ENCODE peak calls at places on chromosomes 5 and 9, in five cellular contexts. B is NCI-H2171; G is fibroblast of pulmonary artery; U is CD4-positive, alpha-beta T cell; T is activated naive CD4-positive, alpha-beta T cell treated with anti-CD3 and anti-CD28 coated beads for 36 hours. Y is an unnamed sample.

GRCh38 chr9:130685104-130685503 is 8.5 kb upstream of the EXOSC2 start:
- DNase-seq in B (no peak), T (no peak), U (no peak), G (no peak), Y (no peak)

GRCh38 chr5:57677235-57677634 is 194.6 kb upstream of the ACTBL2 start:
- DNase-seq in U (no peak), G (no peak), T (no peak), B (no peak), Y (no peak)

GRCh38 chr9:105244996-105245719 is 707 bp downstream of the SLC44A1 start:
- DNase-seq in T (peak; percentile 69), U (peak; percentile 24), B (peak; percentile 73), G (peak; percentile 61), Y (peak; percentile 51)

GRCh38 chr5:957730-958485 is 50.7 kb upstream of the NKD2 start:
- DNase-seq in G (no peak), T (no peak), B (no peak), U (no peak), Y (no peak)

GRCh38 chr5:40653221-40654022 is 26.3 kb upstream of the PTGER4 start:
- DNase-seq in G (no peak), U (no peak), B (no peak), T (peak; percentile 22), Y (no peak)

GRCh38 chr5:29588276-29588675 is 1605.2 kb upstream of the CDH6 start:
- DNase-seq in U (no peak), G (no peak), T (no peak), B (no peak), Y (no peak)

GRCh38 chr9:14271078-14271673 is 42.8 kb downstream of the NFIB start:
- DNase-seq in U (no peak), B (peak; percentile 75), G (peak; percentile 88), T (no peak), Y (no peak)

GRCh38 chr9:32783168-32783891 is at the start of gene TMEM215:
- DNase-seq in U (no peak), T (no peak), G (peak; percentile 3), B (no peak), Y (no peak)

GRCh38 chr9:125911861-125912260 is 164.7 kb downstream of the PBX3 start:
- DNase-seq in G (no peak), B (no peak), T (no peak), U (no peak), Y (no peak)

GRCh38 chr5:151084363-151084762 is 3.5 kb upstream of the TNIP1 start:
- DNase-seq in G (no peak), T (no peak), U (no peak), B (no peak), Y (no peak)

GRCh38 chr9:77865385-77865784 is 166.2 kb downstream of the GNAQ start:
- DNase-seq in U (no peak), B (no peak), G (no peak), T (no peak), Y (no peak)

GRCh38 chr5:34582364-34582763 is 73.8 kb upstream of the RAI14 start:
- DNase-seq in B (no peak), G (no peak), U (no peak), T (no peak), Y (no peak)

GRCh38 chr5:124704594-124705284 is 41.7 kb downstream of the ZNF608 start:
- DNase-seq in U (no peak), B (no peak), G (no peak), T (no peak), Y (peak; percentile 15)

GRCh38 chr5:19266791-19267190 is 721.2 kb downstream of the CDH18 start:
- DNase-seq in T (no peak), B (no peak), G (no peak), U (no peak), Y (no peak)

GRCh38 chr5:20028506-20028905 is 40.5 kb upstream of the CDH18 start:
- DNase-seq in U (no peak), G (peak; percentile 43), B (no peak), T (no peak), Y (no peak)

GRCh38 chr9:83935276-83935890 is 14.2 kb upstream of the KIF27 start:
- DNase-seq in U (no peak), G (peak; percentile 85), B (no peak), T (no peak), Y (no peak)

GRCh38 chr5:36777105-36777757 is 99.3 kb upstream of the NIPBL start:
- DNase-seq in G (peak; percentile 53), B (peak; percentile 2), T (no peak), U (no peak), Y (no peak)

GRCh38 chr5:72767289-72768010 is 49.0 kb upstream of the TNPO1 start:
- DNase-seq in B (no peak), G (no peak), T (no peak), U (no peak), Y (no peak)

GRCh38 chr9:91207481-91207888 is 154.2 kb downstream of the AUH start:
- DNase-seq in T (peak; percentile 42), B (no peak), U (no peak), G (peak; percentile 45), Y (no peak)

GRCh38 chr5:152606739-152607138 is 201.7 kb upstream of the NMUR2 start:
- DNase-seq in T (no peak), B (no peak), U (no peak), G (no peak), Y (no peak)

GRCh38 chr9:14165376-14166035 is 148.4 kb downstream of the NFIB start:
- DNase-seq in G (peak; percentile 29), T (no peak), U (no peak), B (no peak), Y (no peak)

GRCh38 chr9:109454041-109454440 is 44.1 kb downstream of the PTPN3 start:
- DNase-seq in U (no peak), T (no peak), G (no peak), B (no peak), Y (no peak)

GRCh38 chr5:158811921-158812320 is 287.8 kb downstream of the EBF1 start:
- DNase-seq in T (no peak), B (no peak), U (no peak), G (no peak), Y (no peak)

GRCh38 chr9:126864771-126865170 is 4.3 kb downstream of the ZBTB34 start:
- DNase-seq in U (no peak), G (no peak), T (no peak), B (no peak), Y (no peak)

GRCh38 chr5:150461231-150461630 is 11.7 kb upstream of the RPS14 start:
- DNase-seq in U (no peak), G (no peak), T (peak; percentile 59), B (peak; percentile 98), Y (peak; percentile 56)

GRCh38 chr5:95761771-95762680 is 30.9 kb downstream of the RHOBTB3 start:
- DNase-seq in T (no peak), B (peak; percentile 4), U (no peak), G (peak; percentile 48), Y (no peak)

GRCh38 chr5:111535879-111536549 is 23.7 kb upstream of the STARD4 start:
- DNase-seq in G (no peak), U (no peak), B (no peak), T (no peak), Y (no peak)

GRCh38 chr9:14058078-14058688 is 255.8 kb downstream of the NFIB start:
- DNase-seq in G (no peak), B (no peak), U (no peak), T (no peak), Y (no peak)

GRCh38 chr9:126935630-126936029 is 21.0 kb downstream of the RALGPS1 start:
- DNase-seq in B (no peak), U (no peak), T (no peak), G (peak; percentile 22), Y (no peak)

GRCh38 chr9:20945856-20946255 is 85.6 kb downstream of the HACD4 start:
- DNase-seq in U (no peak), T (no peak), G (no peak), B (no peak), Y (no peak)

GRCh38 chr9:75739884-75740611 is 150.4 kb upstream of the PCSK5 start:
- DNase-seq in U (no peak), G (no peak), B (no peak), T (no peak), Y (no peak)

GRCh38 chr5:127342364-127342763 is 51.8 kb downstream of the MEGF10 start:
- DNase-seq in G (no peak), T (no peak), U (no peak), B (no peak), Y (no peak)

GRCh38 chr9:132582786-132583583 is 579 bp downstream of the BARHL1 start:
- DNase-seq in G (no peak), T (no peak), U (no peak), B (no peak), Y (no peak)

GRCh38 chr5:81853005-81853357 is 102.1 kb upstream of the SSBP2 start:
- DNase-seq in T (no peak), U (no peak), B (no peak), G (no peak), Y (no peak)